ENCODE peak calls at places on chromosome 20, in eight cellular contexts. One of them, this sample, is unnamed. For H3K4me1, the result is how much of the 10 kb centered on the place peaks cover.

GRCh38 chr20:24134284-24134683 is 145.7 kb upstream of the GGTLC1 start:
- DNase-seq in Panc1: no peak
- DNase-seq in lower lobe of right lung: no peak
- DNase-seq in endothelial cell of umbilical vein: no peak
- DNase-seq in heart right ventricle: no peak
- DNase-seq in psoas muscle: no peak
- DNase-seq in adrenal gland: no peak
- DNase-seq in IMR-90: no peak
- DNase-seq in this sample: no peak

GRCh38 chr20:33730946-33731692 is 677 bp upstream of the ZNF341 start:
- DNase-seq in heart right ventricle: no peak
- DNase-seq in Panc1: no peak
- DNase-seq in lower lobe of right lung: no peak
- DNase-seq in adrenal gland: no peak
- DNase-seq in IMR-90: no peak
- DNase-seq in psoas muscle: no peak
- DNase-seq in endothelial cell of umbilical vein: no peak
- DNase-seq in this sample: no peak

GRCh38 chr20:40532103-40532502 is 156.9 kb downstream of the MAFB start:
- DNase-seq in endothelial cell of umbilical vein: peak
- DNase-seq in Panc1: no peak
- DNase-seq in psoas muscle: no peak
- DNase-seq in IMR-90: no peak
- DNase-seq in heart right ventricle: no peak
- DNase-seq in lower lobe of right lung: no peak
- DNase-seq in adrenal gland: no peak
- DNase-seq in this sample: no peak

GRCh38 chr20:62537649-62538292 is 62.0 kb upstream of the GATA5 start:
- DNase-seq in endothelial cell of umbilical vein: no peak
- DNase-seq in lower lobe of right lung: no peak
- DNase-seq in heart right ventricle: no peak
- DNase-seq in adrenal gland: no peak
- DNase-seq in psoas muscle: no peak
- DNase-seq in Panc1: no peak
- DNase-seq in IMR-90: no peak
- DNase-seq in this sample: no peak

GRCh38 chr20:6590891-6591679 is 176.4 kb upstream of the BMP2 start:
- DNase-seq in endothelial cell of umbilical vein: peak
- DNase-seq in IMR-90: peak
- DNase-seq in Panc1: no peak
- DNase-seq in adrenal gland: no peak
- DNase-seq in lower lobe of right lung: no peak
- DNase-seq in psoas muscle: no peak
- DNase-seq in heart right ventricle: no peak
- DNase-seq in this sample: peak

GRCh38 chr20:19115581-19115980 is 96.9 kb upstream of the SLC24A3 start:
- DNase-seq in IMR-90: no peak
- DNase-seq in psoas muscle: no peak
- DNase-seq in heart right ventricle: no peak
- DNase-seq in Panc1: no peak
- DNase-seq in lower lobe of right lung: no peak
- DNase-seq in adrenal gland: no peak
- DNase-seq in endothelial cell of umbilical vein: no peak
- DNase-seq in this sample: no peak

GRCh38 chr20:51505566-51505965 is 37.0 kb downstream of the NFATC2 start:
- DNase-seq in Panc1: no peak
- DNase-seq in adrenal gland: no peak
- DNase-seq in IMR-90: no peak
- DNase-seq in endothelial cell of umbilical vein: no peak
- DNase-seq in psoas muscle: no peak
- DNase-seq in lower lobe of right lung: no peak
- DNase-seq in heart right ventricle: no peak
- DNase-seq in this sample: no peak

GRCh38 chr20:57443866-57444265 is 52.7 kb downstream of the RBM38 start:
- DNase-seq in lower lobe of right lung: no peak
- DNase-seq in Panc1: no peak
- DNase-seq in adrenal gland: no peak
- DNase-seq in heart right ventricle: no peak
- DNase-seq in psoas muscle: no peak
- DNase-seq in IMR-90: no peak
- DNase-seq in endothelial cell of umbilical vein: no peak
- DNase-seq in this sample: no peak

GRCh38 chr20:47319517-47320252 is 36.8 kb downstream of the ZMYND8 start:
- DNase-seq in Panc1: no peak
- DNase-seq in psoas muscle: no peak
- DNase-seq in IMR-90: peak
- DNase-seq in lower lobe of right lung: peak
- DNase-seq in heart right ventricle: peak
- DNase-seq in adrenal gland: no peak
- DNase-seq in endothelial cell of umbilical vein: peak
- DNase-seq in this sample: peak

GRCh38 chr20:53738039-53738944 is 144.7 kb upstream of the ZNF217 start:
- DNase-seq in IMR-90: peak
- DNase-seq in endothelial cell of umbilical vein: no peak
- DNase-seq in Panc1: peak
- DNase-seq in lower lobe of right lung: peak
- DNase-seq in heart right ventricle: peak
- DNase-seq in psoas muscle: peak
- DNase-seq in adrenal gland: peak
- DNase-seq in this sample: peak

GRCh38 chr20:10609276-10609675 is 64.5 kb downstream of the JAG1 start:
- DNase-seq in heart right ventricle: peak
- DNase-seq in psoas muscle: peak
- DNase-seq in lower lobe of right lung: no peak
- DNase-seq in endothelial cell of umbilical vein: no peak
- DNase-seq in IMR-90: peak
- DNase-seq in Panc1: no peak
- DNase-seq in adrenal gland: peak
- DNase-seq in this sample: no peak

GRCh38 chr20:45918182-45918737 is 6.3 kb upstream of the PLTP start:
- DNase-seq in adrenal gland: no peak
- DNase-seq in IMR-90: peak
- DNase-seq in Panc1: no peak
- DNase-seq in lower lobe of right lung: no peak
- DNase-seq in heart right ventricle: no peak
- DNase-seq in psoas muscle: no peak
- DNase-seq in endothelial cell of umbilical vein: peak
- DNase-seq in this sample: peak

GRCh38 chr20:3071610-3072529 is at the start of gene OXT:
- DNase-seq in endothelial cell of umbilical vein: peak
- DNase-seq in lower lobe of right lung: peak
- DNase-seq in heart right ventricle: peak
- DNase-seq in psoas muscle: peak
- DNase-seq in adrenal gland: no peak
- DNase-seq in IMR-90: no peak
- DNase-seq in Panc1: no peak
- DNase-seq in this sample: peak

GRCh38 chr20:6767536-6768227 is at the start of gene BMP2:
- DNase-seq in psoas muscle: peak
- DNase-seq in lower lobe of right lung: peak
- DNase-seq in endothelial cell of umbilical vein: peak
- DNase-seq in IMR-90: peak
- DNase-seq in Panc1: no peak
- DNase-seq in heart right ventricle: peak
- DNase-seq in adrenal gland: no peak
- DNase-seq in this sample: peak

GRCh38 chr20:63087236-63087871 is 80.6 kb upstream of the BHLHE23 start:
- DNase-seq in IMR-90: no peak
- DNase-seq in endothelial cell of umbilical vein: no peak
- DNase-seq in Panc1: no peak
- DNase-seq in heart right ventricle: no peak
- DNase-seq in lower lobe of right lung: peak
- DNase-seq in psoas muscle: peak
- DNase-seq in adrenal gland: no peak
- DNase-seq in this sample: peak

GRCh38 chr20:20303742-20304141 is 64.2 kb upstream of the INSM1 start:
- DNase-seq in endothelial cell of umbilical vein: no peak
- DNase-seq in Panc1: no peak
- DNase-seq in lower lobe of right lung: no peak
- DNase-seq in psoas muscle: peak
- DNase-seq in adrenal gland: no peak
- DNase-seq in heart right ventricle: peak
- DNase-seq in IMR-90: no peak
- DNase-seq in this sample: no peak

GRCh38 chr20:53510266-53510665 is 83.4 kb downstream of the ZNF217 start:
- DNase-seq in psoas muscle: peak
- DNase-seq in adrenal gland: no peak
- DNase-seq in IMR-90: no peak
- DNase-seq in heart right ventricle: no peak
- DNase-seq in lower lobe of right lung: no peak
- DNase-seq in Panc1: no peak
- DNase-seq in endothelial cell of umbilical vein: no peak
- DNase-seq in this sample: no peak

GRCh38 chr20:38918172-38918571 is 8.0 kb upstream of the FAM83D start:
- DNase-seq in endothelial cell of umbilical vein: no peak
- DNase-seq in Panc1: no peak
- DNase-seq in heart right ventricle: no peak
- DNase-seq in IMR-90: no peak
- DNase-seq in adrenal gland: no peak
- DNase-seq in lower lobe of right lung: no peak
- DNase-seq in psoas muscle: no peak
- DNase-seq in this sample: no peak

DNA sequence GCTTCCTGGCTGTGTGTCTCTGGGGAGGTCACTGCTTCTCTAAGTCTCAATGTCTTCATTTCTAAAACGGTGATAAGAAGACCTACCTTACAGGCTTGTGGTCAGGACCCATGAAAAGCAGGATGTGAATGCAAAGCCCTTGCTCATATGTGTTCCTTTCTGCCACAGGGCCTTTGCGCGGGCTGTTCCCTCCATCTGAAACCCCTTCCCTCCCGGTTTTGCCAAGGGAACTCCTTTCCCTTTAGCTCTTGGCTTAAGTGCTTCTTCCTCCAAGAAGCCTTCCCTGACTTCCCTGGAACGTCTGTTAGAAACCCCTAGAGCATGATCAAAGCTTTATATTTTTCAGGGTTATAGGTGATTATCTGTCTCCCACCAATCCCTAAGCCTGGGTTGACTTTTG is 147.2 kb upstream of the PTPN1 start:
- DNase-seq in endothelial cell of umbilical vein: no peak
- DNase-seq in adrenal gland: no peak
- DNase-seq in psoas muscle: no peak
- DNase-seq in lower lobe of right lung: no peak
- DNase-seq in Panc1: no peak
- DNase-seq in IMR-90: no peak
- DNase-seq in heart right ventricle: no peak
- DNase-seq in this sample: no peak
- H3K4me1 ChIP-seq in endothelial cell of umbilical vein: under half
- H3K4me1 ChIP-seq in adrenal gland: under half
- H3K4me1 ChIP-seq in psoas muscle: under half
- H3K4me1 ChIP-seq in lower lobe of right lung: under half
- H3K4me1 ChIP-seq in Panc1: under half
- H3K4me1 ChIP-seq in IMR-90: under half
- H3K4me1 ChIP-seq in heart right ventricle: under half
- H3K4me1 ChIP-seq in this sample: under half

GRCh38 chr20:35947489-35947888 is 6.8 kb downstream of the SCAND1 start:
- DNase-seq in Panc1: no peak
- DNase-seq in adrenal gland: no peak
- DNase-seq in IMR-90: peak
- DNase-seq in psoas muscle: no peak
- DNase-seq in heart right ventricle: no peak
- DNase-seq in endothelial cell of umbilical vein: peak
- DNase-seq in lower lobe of right lung: no peak
- DNase-seq in this sample: no peak
- TF ChIP-seq CTCF in Panc1: peak
- TF ChIP-seq CTCF in adrenal gland: no peak
- TF ChIP-seq CTCF in IMR-90: peak
- TF ChIP-seq CTCF in psoas muscle: no peak
- TF ChIP-seq CTCF in heart right ventricle: peak
- TF ChIP-seq CTCF in endothelial cell of umbilical vein: peak
- TF ChIP-seq CTCF in lower lobe of right lung: peak
- TF ChIP-seq CTCF in this sample: no peak

DNA sequence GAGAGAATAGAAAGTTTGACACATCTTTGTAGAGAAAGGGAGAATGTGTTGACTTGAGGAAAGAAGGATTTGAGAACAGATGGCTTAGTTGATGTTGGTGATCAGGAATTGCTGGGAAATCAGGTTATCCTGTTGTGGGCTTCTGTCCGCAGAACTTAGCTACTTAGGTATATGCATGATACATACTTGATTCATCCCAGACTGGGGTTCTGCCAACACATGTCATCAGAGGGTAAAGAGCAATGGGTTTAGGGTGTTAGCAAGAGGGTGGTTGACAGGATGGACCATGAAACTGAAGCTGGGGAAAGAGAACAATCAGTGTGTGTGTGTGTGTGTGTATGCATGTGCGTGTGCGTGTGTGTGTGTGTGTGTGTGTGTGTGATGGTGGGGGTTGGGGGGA is 50.6 kb upstream of the NELFCD start:
- DNase-seq in adrenal gland: no peak
- DNase-seq in psoas muscle: no peak
- DNase-seq in IMR-90: no peak
- DNase-seq in heart right ventricle: no peak
- DNase-seq in lower lobe of right lung: no peak
- DNase-seq in endothelial cell of umbilical vein: no peak
- DNase-seq in Panc1: no peak
- DNase-seq in this sample: no peak
- H3K4me1 ChIP-seq in adrenal gland: under half
- H3K4me1 ChIP-seq in psoas muscle: under half
- H3K4me1 ChIP-seq in IMR-90: under half
- H3K4me1 ChIP-seq in heart right ventricle: under half
- H3K4me1 ChIP-seq in lower lobe of right lung: under half
- H3K4me1 ChIP-seq in endothelial cell of umbilical vein: under half
- H3K4me1 ChIP-seq in Panc1: under half
- H3K4me1 ChIP-seq in this sample: under half

DNA sequence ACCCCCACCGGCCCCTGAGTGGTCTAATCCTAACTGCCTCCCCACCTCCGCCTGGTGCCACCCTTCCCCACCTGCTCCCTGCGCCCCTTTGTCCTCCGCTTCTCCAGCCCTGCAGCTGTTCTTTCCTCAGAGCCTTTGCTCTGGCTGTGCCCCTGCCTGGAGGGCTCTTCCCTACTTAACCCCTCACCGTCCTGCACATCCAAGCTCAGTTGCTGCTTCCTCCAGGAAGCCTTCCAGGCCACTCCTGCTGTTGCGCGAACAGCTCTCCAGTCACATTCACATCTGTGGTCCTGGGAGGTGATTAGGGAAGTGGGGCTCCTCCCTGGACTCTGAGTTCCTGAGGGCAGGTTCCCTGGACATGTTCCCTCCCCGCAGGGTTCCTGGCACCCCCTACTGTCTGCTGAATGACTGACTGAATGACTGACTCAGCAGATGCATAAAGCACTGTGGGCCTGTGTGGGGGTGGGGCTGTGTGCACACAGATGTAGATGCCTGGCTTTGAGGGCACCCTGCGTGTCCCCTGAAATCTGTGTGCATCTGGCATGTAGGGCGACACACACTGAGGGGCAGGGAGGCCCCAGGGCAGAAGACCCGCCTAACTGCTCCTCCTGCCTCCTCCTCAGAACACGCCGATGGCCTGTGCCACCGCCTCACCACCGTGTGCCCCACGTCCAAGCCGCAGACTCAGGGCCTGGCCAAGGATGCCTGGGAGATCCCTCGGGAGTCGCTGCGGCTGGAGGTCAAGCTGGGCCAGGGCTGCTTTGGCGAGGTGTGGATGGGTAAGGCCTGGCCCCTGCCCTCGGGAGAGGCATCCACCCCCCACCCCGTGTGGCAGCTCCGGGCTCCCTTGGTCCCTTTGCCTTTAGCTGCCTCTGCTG is 51.4 kb downstream of the SRC start:
- DNase-seq in IMR-90: no peak
- DNase-seq in Panc1: no peak
- DNase-seq in heart right ventricle: no peak
- DNase-seq in adrenal gland: no peak
- DNase-seq in psoas muscle: no peak
- DNase-seq in lower lobe of right lung: no peak
- DNase-seq in endothelial cell of umbilical vein: no peak
- DNase-seq in this sample: no peak
- TF ChIP-seq CTCF in IMR-90: no peak
- TF ChIP-seq CTCF in Panc1: no peak
- TF ChIP-seq CTCF in heart right ventricle: no peak
- TF ChIP-seq CTCF in adrenal gland: no peak
- TF ChIP-seq CTCF in psoas muscle: no peak
- TF ChIP-seq CTCF in lower lobe of right lung: no peak
- TF ChIP-seq CTCF in endothelial cell of umbilical vein: no peak
- TF ChIP-seq CTCF in this sample: no peak